ENCODE peak calls at places on chromosomes 5 and 9, in five cellular contexts. Y is SK-N-SH, F is GM23338, V is HCT116, Q is MM.1S. M is an unnamed sample.

GRCh38 chr5:53321073-53321472 is 159.4 kb upstream of the FST start:
- DNase-seq in V (no peak), Y (no peak), F (no peak), Q (no peak), M (no peak)

GRCh38 chr9:76027426-76027825 is 137.0 kb downstream of the PCSK5 start:
- DNase-seq in V (no peak), F (no peak), Q (peak), Y (no peak), M (no peak)

GRCh38 chr5:168314735-168315411 is 23.4 kb downstream of the WWC1 start:
- DNase-seq in V (peak), Y (no peak), F (peak), Q (no peak), M (no peak)

GRCh38 chr5:105940181-105940580 is 1730.6 kb downstream of the EFNA5 start:
- DNase-seq in V (no peak), Y (no peak), Q (no peak), F (no peak), M (no peak)

GRCh38 chr9:123365287-123365880 is 9.4 kb downstream of the CRB2 start:
- DNase-seq in Q (no peak), F (peak), Y (no peak), V (no peak), M (no peak)

GRCh38 chr5:62475072-62475471 is 62.5 kb downstream of the IPO11 start:
- DNase-seq in F (no peak), Y (no peak), Q (no peak), V (peak), M (no peak)

GRCh38 chr5:94283093-94283492 is 335.3 kb downstream of the KIAA0825 start:
- DNase-seq in F (no peak), Q (no peak), Y (no peak), V (no peak), M (no peak)

GRCh38 chr9:113599647-113600476 is 136.3 kb downstream of the RGS3 start:
- DNase-seq in V (no peak), Y (no peak), F (peak), Q (no peak), M (no peak)

GRCh38 chr5:170126061-170126460 is 20.4 kb downstream of the FOXI1 start:
- DNase-seq in Y (no peak), V (no peak), Q (no peak), F (no peak), M (no peak)
- TF ChIP-seq EZH2phosphoT487 in Y (no peak), V (no peak), Q (no peak), F (no peak), M (no peak)

DNA sequence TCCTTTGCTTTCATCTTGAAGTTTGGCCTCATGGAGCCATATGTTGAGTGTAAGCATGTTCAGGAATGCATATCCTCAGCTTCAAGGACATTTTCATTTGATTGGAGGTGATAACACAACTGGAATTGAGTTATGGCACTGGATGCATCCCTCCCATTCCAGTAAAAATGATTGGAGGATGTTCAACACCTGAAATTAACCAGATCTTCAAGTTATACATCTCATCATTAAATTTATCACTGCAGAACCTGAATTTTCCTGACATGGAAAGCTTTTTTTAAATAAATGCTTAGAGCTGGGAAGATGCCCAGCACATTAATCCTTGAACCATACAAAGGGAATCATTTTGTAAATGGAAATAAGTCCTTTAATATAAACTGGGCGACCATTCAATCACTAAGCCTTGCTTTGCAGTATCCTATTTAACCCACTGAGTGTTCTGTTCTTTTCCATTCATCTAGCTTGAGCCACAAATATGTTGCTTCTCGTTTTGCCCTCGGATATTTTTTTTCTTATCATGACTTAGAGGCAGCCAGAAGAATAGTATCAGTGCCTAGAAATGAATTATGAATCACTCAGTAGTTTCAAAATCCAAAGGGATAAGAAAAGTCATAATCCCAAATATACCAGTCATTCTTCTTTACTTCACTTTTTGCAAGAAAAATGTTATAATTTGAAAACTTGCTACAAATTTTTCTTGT is 273.7 kb upstream of the PIK3R1 start:
- DNase-seq in Y (no peak), V (no peak), F (no peak), Q (no peak), M (no peak)
- H2AFZ ChIP-seq in Y (no peak), V (no peak), F (no peak), Q (no peak), M (no peak)

GRCh38 chr9:136438909-136439549 is 616 bp downstream of the INPP5E start:
- DNase-seq in V (no peak), Q (peak), F (peak), Y (peak), M (peak)

GRCh38 chr9:136437839-136438547 is 1.7 kb downstream of the INPP5E start:
- DNase-seq in Q (no peak), V (no peak), F (no peak), Y (no peak), M (no peak)

GRCh38 chr9:136437430-136437829 is 2.2 kb downstream of the INPP5E start:
- DNase-seq in F (no peak), V (no peak), Y (no peak), Q (no peak), M (no peak)

GRCh38 chr9:136439550-136440408 is at the start of gene INPP5E:
- DNase-seq in Q (peak), V (peak), Y (peak), F (peak), M (peak)

DNA sequence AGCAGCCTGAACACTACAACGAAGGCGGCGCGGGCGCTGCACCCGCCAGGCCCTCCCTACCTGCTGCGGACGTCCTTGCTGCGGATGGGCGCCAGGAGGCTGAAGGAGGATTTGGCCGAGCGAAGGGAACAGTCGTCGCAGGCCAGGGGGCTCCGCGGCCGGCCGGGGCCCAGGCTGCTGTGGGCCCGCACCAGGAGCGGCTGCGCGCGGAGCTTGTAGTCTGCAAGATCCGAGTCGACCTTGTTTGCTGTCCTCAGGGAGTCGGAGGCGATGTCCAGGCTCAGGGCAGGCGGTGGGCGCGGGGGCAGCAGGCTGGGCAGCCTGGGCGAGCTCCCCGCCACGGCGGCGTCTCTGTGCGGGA is 1.1 kb downstream of the INPP5E start:
- DNase-seq in V (no peak), F (peak), Y (peak), Q (no peak), M (peak)
- TF ChIP-seq EZH2phosphoT487 in V (no peak), F (no peak), Y (no peak), Q (no peak), M (no peak)

DNA sequence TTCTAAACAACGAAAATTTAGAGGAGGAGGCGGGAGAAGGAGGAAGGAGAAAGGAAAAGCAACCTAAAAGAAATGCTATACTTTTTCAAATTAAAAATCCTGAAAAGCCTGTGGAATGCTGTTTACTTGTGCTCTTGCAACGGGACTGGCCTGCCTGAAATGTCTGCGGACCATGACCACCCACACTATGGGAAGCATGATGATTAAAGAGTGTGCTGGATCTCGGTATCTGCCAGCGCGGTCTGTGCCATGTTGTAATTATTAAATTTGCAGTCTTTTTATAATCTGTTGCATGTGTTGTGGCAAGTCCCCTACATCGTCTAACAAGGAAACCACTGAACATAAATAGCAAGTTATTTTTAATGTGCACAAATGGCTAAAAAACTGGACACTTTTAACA is 111.4 kb downstream of the FANCC start:
- DNase-seq in V (no peak), F (no peak), Q (no peak), Y (peak), M (no peak)
- H2AFZ ChIP-seq in V (no peak), F (no peak), Q (no peak), Y (peak), M (no peak)

GRCh38 chr5:139844472-139845145 is 49.0 kb downstream of the PSD2 start:
- DNase-seq in Y (peak), Q (peak), V (peak), F (peak), M (peak)
- TF ChIP-seq EZH2phosphoT487 in Y (no peak), Q (no peak), V (no peak), F (no peak), M (no peak)

GRCh38 chr5:115841382-115842088 is at the start of the genes AP3S1 and ATG12:
- DNase-seq in Q (peak), Y (peak), F (peak), V (peak), M (peak)

GRCh38 chr5:115842952-115843351 is 1.2 kb downstream of the AP3S1 start:
- DNase-seq in V (no peak), Q (no peak), Y (no peak), F (no peak), M (peak)

GRCh38 chr5:115842089-115842881 is 550 bp downstream of the AP3S1 start:
- DNase-seq in V (peak), Q (peak), Y (peak), F (peak), M (peak)

GRCh38 chr5:115843444-115844130 is 1.9 kb downstream of the AP3S1 start:
- DNase-seq in Q (no peak), Y (no peak), V (no peak), F (no peak), M (no peak)

DNA sequence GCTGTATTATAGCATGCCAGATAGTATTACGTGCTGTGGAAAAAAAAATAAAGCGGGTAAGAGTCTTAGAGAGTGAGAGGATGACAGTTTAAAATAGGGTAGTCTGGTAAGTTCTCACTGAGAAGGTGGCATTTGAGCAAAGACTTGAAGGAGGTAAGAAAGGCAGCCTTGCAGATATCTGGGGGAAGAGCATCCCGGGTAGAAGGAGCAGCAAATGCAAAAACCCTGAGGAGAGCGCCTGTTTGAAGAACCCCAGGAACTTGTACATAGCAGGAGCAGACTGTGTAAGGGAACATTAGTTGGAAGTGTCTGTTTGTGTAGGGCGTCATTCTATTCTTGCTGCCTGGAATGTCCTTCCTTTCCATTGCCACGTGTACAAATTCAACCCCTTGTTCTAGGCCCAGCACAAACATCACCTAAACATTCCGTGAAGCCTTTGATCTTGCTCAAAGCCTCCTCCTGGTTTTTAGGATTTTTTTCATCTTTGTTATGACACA is 2.6 kb downstream of the AP3S1 start:
- DNase-seq in Y (no peak), Q (no peak), F (no peak), V (no peak), M (peak)
- H2AFZ ChIP-seq in Y (no peak), Q (no peak), F (no peak), V (no peak), M (peak)

GRCh38 chr5:136811086-136811485 is 445.7 kb upstream of the TRPC7 start:
- DNase-seq in V (no peak), F (no peak), Q (no peak), Y (no peak), M (no peak)

GRCh38 chr5:136809382-136809781 is 444.0 kb upstream of the TRPC7 start:
- DNase-seq in Q (no peak), F (no peak), Y (no peak), V (no peak), M (no peak)

GRCh38 chr5:136811551-136811950 is 446.2 kb upstream of the TRPC7 start:
- DNase-seq in F (no peak), Y (no peak), V (no peak), Q (no peak), M (no peak)

GRCh38 chr5:136808756-136809155 is 443.4 kb upstream of the TRPC7 start:
- DNase-seq in Y (no peak), V (no peak), F (no peak), Q (no peak), M (no peak)

DNA sequence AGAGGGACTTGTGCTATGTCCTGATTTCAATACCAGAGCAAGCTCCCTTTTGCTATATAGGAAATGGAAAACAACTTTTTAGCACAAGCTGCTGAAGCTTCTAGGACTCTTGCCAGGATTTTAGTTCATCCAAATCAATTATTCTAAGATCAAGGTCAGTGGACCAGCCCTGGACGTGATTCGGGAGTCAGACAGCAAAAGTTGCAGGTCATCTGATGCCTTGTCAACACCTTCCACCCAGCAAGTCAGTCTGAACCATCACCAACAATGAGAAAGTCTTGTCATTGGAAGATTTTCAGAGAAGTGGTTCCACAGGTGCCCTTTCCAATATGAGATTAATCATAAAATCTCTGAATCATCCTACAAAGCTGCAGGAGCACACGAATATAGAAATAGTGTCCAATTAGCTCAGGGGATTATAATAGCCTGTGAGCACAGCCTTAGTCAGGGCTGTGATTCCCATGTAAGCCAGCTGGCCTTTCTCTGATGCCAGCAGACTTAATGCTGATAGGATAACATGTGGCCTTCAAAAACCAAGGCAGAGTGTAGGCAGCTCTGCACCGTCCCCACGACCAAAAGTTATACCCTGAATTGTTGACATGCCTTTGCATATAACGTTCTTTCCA is 445.0 kb upstream of the TRPC7 start:
- DNase-seq in V (no peak), Q (no peak), Y (no peak), F (no peak), M (no peak)
- TF ChIP-seq EZH2phosphoT487 in V (no peak), Q (no peak), Y (no peak), F (no peak), M (no peak)

DNA sequence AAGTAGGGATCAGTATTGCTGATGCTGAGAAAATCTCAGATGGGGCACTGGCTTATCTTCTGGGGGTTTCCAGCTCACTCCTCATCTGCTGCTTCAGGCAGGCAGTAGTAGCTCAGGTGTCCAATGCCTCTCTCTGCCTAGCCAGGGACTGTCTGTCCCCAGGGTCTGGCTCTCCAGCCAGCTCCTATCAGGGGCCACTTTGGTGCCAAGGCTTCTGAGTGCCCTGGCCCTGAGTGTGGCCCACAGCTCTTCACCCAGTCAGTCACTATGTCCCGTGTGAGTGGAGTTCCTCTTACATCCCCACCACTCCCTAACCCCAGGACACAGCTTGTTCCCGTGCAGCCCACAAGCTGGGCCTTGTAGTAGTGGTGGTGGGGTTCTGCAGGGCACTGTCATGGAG is 251.5 kb downstream of the HSPA4 start:
- DNase-seq in Q (no peak), F (no peak), V (no peak), Y (no peak), M (no peak)
- H2AFZ ChIP-seq in Q (no peak), F (no peak), V (no peak), Y (no peak), M (no peak)

GRCh38 chr5:65120371-65120967 is 351.7 kb downstream of the CWC27 start:
- DNase-seq in Y (no peak), F (no peak), V (no peak), Q (no peak), M (no peak)
- TF ChIP-seq EZH2phosphoT487 in Y (no peak), F (no peak), V (no peak), Q (no peak), M (no peak)

M was measured in OCI-LY7.